ENCODE peak calls at places on chromosomes 6 and 20, in six cellular contexts. G is SJCRH30; D is hepatocyte; V is GM23338; S is CD8-positive, alpha-beta memory T cell; Q is lung. K is an unnamed sample.

GRCh38 chr6:118387921-118388701 is 160.0 kb upstream of the PLN start:
- DNase-seq in S (no peak), D (no peak), G (peak), V (no peak), Q (no peak), K (no peak)

GRCh38 chr6:22827760-22828159 is 258.4 kb downstream of the HDGFL1 start:
- DNase-seq in G (no peak), Q (no peak), V (no peak), S (no peak), D (peak), K (no peak)

GRCh38 chr6:44043479-44044153 is 83.6 kb downstream of the MRPL14 start:
- DNase-seq in G (peak), S (no peak), Q (no peak), V (peak), D (no peak), K (no peak)

GRCh38 chr6:62283828-62284411 is 2.1 kb downstream of the KHDRBS2 start:
- DNase-seq in V (peak), Q (no peak), D (peak), S (no peak), G (no peak), K (no peak)

GRCh38 chr20:35216541-35216940 is 9.9 kb upstream of the MMP24 start:
- DNase-seq in Q (no peak), V (no peak), D (no peak), S (no peak), G (no peak), K (no peak)

GRCh38 chr6:48782230-48782629 is 671.2 kb upstream of the PTCHD4 start:
- DNase-seq in V (no peak), G (no peak), S (no peak), D (no peak), Q (no peak), K (no peak)

GRCh38 chr6:117263353-117263927 is 1.9 kb upstream of the VGLL2 start:
- DNase-seq in G (no peak), Q (no peak), D (no peak), S (no peak), V (no peak), K (no peak)

GRCh38 chr20:50346372-50347347 is 156.0 kb downstream of the CEBPB start:
- DNase-seq in S (no peak), D (peak), Q (peak), V (no peak), G (peak), K (peak)

GRCh38 chr6:132365319-132365907 is 35.9 kb downstream of the MOXD1 start:
- DNase-seq in Q (no peak), S (no peak), V (peak), G (peak), D (no peak), K (no peak)

GRCh38 chr20:3082306-3082951 is 2.1 kb downstream of the AVP start:
- DNase-seq in D (peak), Q (no peak), G (no peak), S (no peak), V (peak), K (no peak)

GRCh38 chr20:54140927-54141566 is 32.7 kb downstream of the CYP24A1 start:
- DNase-seq in D (no peak), S (no peak), G (no peak), Q (no peak), V (no peak), K (no peak)

GRCh38 chr6:150992682-150993081 is 127.2 kb downstream of the MTHFD1L start:
- DNase-seq in Q (no peak), G (no peak), D (no peak), V (peak), S (no peak), K (no peak)

GRCh38 chr6:21048047-21048446 is 513.8 kb downstream of the CDKAL1 start:
- DNase-seq in S (no peak), G (no peak), D (no peak), V (no peak), Q (no peak), K (no peak)

GRCh38 chr6:111524735-111525134 is 41.7 kb upstream of the REV3L start:
- DNase-seq in V (no peak), G (no peak), D (no peak), Q (no peak), S (no peak), K (no peak)

GRCh38 chr6:170222498-170223471 is 68.1 kb downstream of the DLL1 start:
- DNase-seq in G (no peak), S (no peak), V (no peak), Q (no peak), D (no peak), K (no peak)

GRCh38 chr20:8432435-8433148 is 300.5 kb downstream of the PLCB1 start:
- DNase-seq in Q (no peak), V (peak), G (no peak), S (no peak), D (no peak), K (no peak)

GRCh38 chr20:50248104-50248631 is 57.5 kb downstream of the CEBPB start:
- DNase-seq in G (no peak), Q (no peak), S (no peak), V (no peak), D (no peak), K (no peak)

GRCh38 chr20:53202781-53203180 is 230.6 kb downstream of the TSHZ2 start:
- DNase-seq in V (no peak), S (no peak), D (no peak), G (no peak), Q (no peak), K (no peak)

GRCh38 chr6:74534485-74535211 is 671.2 kb downstream of the COL12A1 start:
- DNase-seq in S (no peak), V (no peak), G (no peak), Q (no peak), D (peak), K (no peak)

GRCh38 chr6:33820243-33820642 is 16.4 kb upstream of the MLN start:
- DNase-seq in Q (no peak), D (no peak), V (no peak), S (no peak), G (no peak), K (no peak)

GRCh38 chr20:12409501-12409900 is 491.8 kb downstream of the BTBD3 start:
- DNase-seq in V (no peak), S (no peak), D (no peak), Q (no peak), G (no peak), K (no peak)

GRCh38 chr6:124512431-124512830 is 449.8 kb upstream of the RNF217 start:
- DNase-seq in D (no peak), Q (no peak), G (no peak), V (no peak), S (no peak), K (no peak)

GRCh38 chr20:6976535-6976934 is 209.0 kb downstream of the BMP2 start:
- DNase-seq in V (no peak), S (no peak), D (no peak), G (no peak), Q (no peak), K (no peak)

GRCh38 chr6:12962995-12963394 is 246.4 kb downstream of the PHACTR1 start:
- DNase-seq in V (no peak), G (no peak), Q (no peak), S (no peak), D (no peak), K (no peak)

GRCh38 chr6:157679605-157680580 is 143.2 kb upstream of the SNX9 start:
- DNase-seq in V (no peak), G (peak), S (no peak), Q (no peak), D (no peak), K (no peak)

GRCh38 chr6:124661231-124661630 is 301.0 kb upstream of the RNF217 start:
- DNase-seq in G (no peak), S (no peak), Q (no peak), V (peak), D (no peak), K (no peak)

GRCh38 chr6:4049246-4049645 is 29.7 kb downstream of the FAM217A start:
- DNase-seq in G (no peak), S (no peak), D (no peak), V (no peak), Q (no peak), K (no peak)

GRCh38 chr6:134544737-134545136 is 226.8 kb upstream of the SGK1 start:
- DNase-seq in G (no peak), Q (no peak), V (no peak), S (no peak), D (no peak), K (no peak)

GRCh38 chr20:33969563-33969962 is 24.1 kb upstream of the RALY start:
- DNase-seq in Q (no peak), D (no peak), G (no peak), S (no peak), V (no peak), K (no peak)

GRCh38 chr20:48652961-48653705 is 174.7 kb downstream of the PREX1 start:
- DNase-seq in Q (no peak), S (no peak), V (no peak), G (no peak), D (no peak), K (no peak)

GRCh38 chr20:24768226-24768625 is 180.8 kb upstream of the CST7 start:
- DNase-seq in D (peak), G (peak), Q (no peak), V (no peak), S (no peak), K (no peak)

GRCh38 chr6:65707134-65707826 is at the start of gene EYS:
- DNase-seq in Q (no peak), D (no peak), V (peak), G (no peak), S (no peak), K (no peak)

GRCh38 chr20:33463332-33464101 is 20.0 kb upstream of the SNTA1 start:
- DNase-seq in V (no peak), Q (no peak), G (no peak), S (no peak), D (no peak), K (no peak)

GRCh38 chr20:43731469-43731868 is 4.7 kb upstream of the GTSF1L start:
- DNase-seq in Q (no peak), S (no peak), G (no peak), V (no peak), D (no peak), K (no peak)

GRCh38 chr20:19265646-19266374 is 53.4 kb downstream of the SLC24A3 start:
- DNase-seq in V (peak), S (no peak), D (no peak), G (no peak), Q (no peak), K (no peak)

GRCh38 chr6:42138630-42139619 is 3.5 kb downstream of the C6orf132 start:
- DNase-seq in G (no peak), V (peak), Q (no peak), S (no peak), D (no peak), K (no peak)

GRCh38 chr6:38350220-38350619 is 289.5 kb downstream of the BTBD9 start:
- DNase-seq in S (no peak), V (no peak), G (no peak), D (no peak), Q (no peak), K (no peak)
- H3K27ac ChIP-seq in S (no peak), V (no peak), G (no peak), D (peak), Q (no peak), K (peak)

GRCh38 chr6:163201855-163202254 is 212.7 kb upstream of the QKI start:
- DNase-seq in D (no peak), Q (no peak), S (no peak), G (no peak), V (no peak), K (peak)

GRCh38 chr6:163198396-163198795 is 216.1 kb upstream of the QKI start:
- DNase-seq in V (no peak), Q (no peak), D (no peak), S (no peak), G (no peak), K (peak)

GRCh38 chr6:163199371-163199770 is 215.1 kb upstream of the QKI start:
- DNase-seq in S (no peak), G (no peak), Q (no peak), D (no peak), V (no peak), K (peak)

GRCh38 chr6:163197839-163198238 is 216.7 kb upstream of the QKI start:
- DNase-seq in G (no peak), Q (no peak), V (no peak), S (no peak), D (no peak), K (no peak)

DNA sequence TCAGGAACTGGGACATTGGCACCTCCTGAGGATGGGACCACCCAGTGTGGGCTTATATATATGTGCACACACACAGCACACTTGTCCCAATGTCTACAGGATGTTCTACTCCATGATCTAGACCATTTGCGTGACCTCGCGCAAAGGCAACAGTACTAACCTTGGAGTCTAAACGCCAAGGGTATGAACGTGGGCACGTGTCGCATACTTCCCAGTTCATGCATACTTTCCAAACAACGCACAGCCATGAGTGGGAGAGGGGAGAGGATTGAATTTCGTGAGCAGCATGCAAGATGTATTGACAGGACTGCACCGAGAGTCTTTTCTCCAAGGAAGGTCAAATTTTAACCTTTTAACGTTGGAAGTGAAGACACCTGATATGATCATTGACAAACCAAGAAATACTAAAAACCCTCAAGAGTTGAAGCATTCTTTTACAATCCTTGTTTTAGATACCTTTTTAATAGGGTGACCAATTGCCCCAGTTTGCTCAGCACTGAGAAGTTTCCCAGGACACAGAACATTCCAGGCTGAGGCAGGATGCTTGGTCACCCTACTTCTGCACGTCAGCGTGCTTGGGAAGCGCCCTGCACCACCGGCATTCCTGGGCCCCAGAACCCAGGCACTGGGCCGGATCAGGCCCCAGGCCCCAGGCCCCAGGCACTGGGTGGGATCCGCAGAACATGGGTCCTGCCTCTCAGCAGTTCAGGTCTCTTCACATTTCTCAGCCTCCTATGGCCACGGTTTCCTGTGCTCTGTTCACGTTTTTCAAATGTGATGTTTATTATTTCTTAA is 214.0 kb upstream of the QKI start:
- DNase-seq in S (no peak), D (no peak), Q (no peak), G (no peak), V (no peak), K (peak)
- H3K27ac ChIP-seq in S (no peak), D (no peak), Q (no peak), G (no peak), V (no peak), K (no peak)

DNA sequence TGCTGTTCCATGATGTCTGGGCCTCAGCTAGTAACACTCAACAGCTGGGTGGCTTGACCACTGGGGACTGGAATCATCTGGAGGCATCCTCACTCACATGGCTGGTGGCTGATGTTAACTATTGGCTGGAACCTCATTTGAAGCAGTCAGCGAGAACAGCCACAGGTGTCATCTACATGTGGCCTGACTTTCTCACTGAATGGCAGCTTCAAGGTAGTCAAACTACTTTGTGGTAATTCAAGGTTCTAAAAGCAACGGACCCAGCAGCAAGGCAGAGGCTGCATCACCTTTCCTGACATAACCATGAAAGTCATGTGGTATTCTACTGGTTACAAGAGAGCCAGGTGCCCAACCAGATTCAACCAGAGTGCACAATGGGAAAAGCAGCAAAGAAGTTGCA is 115.9 kb upstream of the DST start:
- DNase-seq in S (no peak), D (no peak), G (no peak), V (no peak), Q (no peak), K (no peak)
- H3K27ac ChIP-seq in S (no peak), D (peak), G (no peak), V (no peak), Q (no peak), K (no peak)

DNA sequence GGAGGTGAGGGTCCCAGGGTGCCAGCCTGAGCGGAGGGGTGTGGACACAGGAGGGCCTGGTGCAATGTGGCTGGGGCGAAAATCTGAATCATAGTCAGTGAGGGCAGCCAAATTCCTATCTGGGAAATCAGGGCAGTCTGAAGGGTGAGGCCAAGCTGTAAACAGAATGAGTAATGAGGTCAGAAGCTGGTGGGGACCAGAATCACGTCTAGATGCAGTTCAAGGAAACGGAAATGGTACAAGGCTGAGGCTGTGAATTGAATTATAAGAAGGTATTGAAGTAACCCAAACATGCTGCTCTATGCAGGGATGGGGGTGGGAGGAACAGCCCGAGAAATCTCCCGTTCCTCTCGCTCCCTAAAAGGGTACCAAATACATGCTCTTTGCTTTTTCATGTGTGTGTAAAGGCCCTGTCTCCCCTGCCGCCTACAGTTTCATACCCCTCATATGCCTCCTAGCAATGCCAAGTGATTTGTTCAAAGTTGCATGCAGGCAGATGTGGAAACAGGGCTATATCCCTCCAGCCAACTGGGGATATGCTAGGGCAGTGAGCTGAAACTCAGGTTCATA is 35.2 kb upstream of the PIM1 start:
- DNase-seq in D (peak), Q (peak), S (peak), V (no peak), G (peak), K (no peak)
- H3K27ac ChIP-seq in D (peak), Q (no peak), S (peak), V (peak), G (peak), K (peak)

DNA sequence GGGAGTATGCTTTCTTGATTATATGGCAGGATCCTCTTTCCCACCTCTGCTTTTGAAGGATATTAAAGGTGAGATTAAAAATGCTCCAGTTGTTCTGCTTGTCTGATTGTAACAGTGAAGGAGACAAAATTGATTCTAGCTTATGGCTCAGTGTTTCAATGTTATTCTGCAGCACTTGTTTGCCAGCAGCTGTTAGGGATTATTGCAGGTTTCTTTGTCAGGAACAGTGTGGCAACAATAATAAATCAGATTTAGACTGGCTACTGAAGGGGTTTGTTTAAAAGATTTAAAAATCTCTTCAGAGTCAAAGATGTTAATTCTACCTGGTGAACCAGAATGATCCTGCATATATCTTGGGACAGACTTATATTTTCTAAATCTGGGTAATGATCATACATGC is 126.9 kb downstream of the LAMA2 start:
- DNase-seq in G (peak), Q (no peak), V (no peak), S (no peak), D (no peak), K (no peak)
- H3K27ac ChIP-seq in G (peak), Q (no peak), V (no peak), S (no peak), D (no peak), K (no peak)

GRCh38 chr20:45011108-45011526 is 44.8 kb downstream of the STK4 start:
- DNase-seq in V (peak), S (peak), G (peak), D (peak), Q (peak), K (no peak)
- H3K27ac ChIP-seq in V (no peak), S (no peak), G (no peak), D (no peak), Q (no peak), K (no peak)

GRCh38 chr6:16319813-16320532 is 81.6 kb downstream of the GMPR start:
- DNase-seq in V (no peak), G (peak), D (peak), S (peak), Q (peak), K (no peak)

GRCh38 chr6:16321341-16321710 is 82.9 kb downstream of the GMPR start:
- DNase-seq in Q (no peak), D (no peak), V (no peak), G (no peak), S (no peak), K (no peak)

GRCh38 chr6:16320533-16321340 is 82.3 kb downstream of the GMPR start:
- DNase-seq in G (peak), V (no peak), S (no peak), Q (no peak), D (peak), K (no peak)

GRCh38 chr6:16322666-16323312 is 84.4 kb downstream of the GMPR start:
- DNase-seq in D (peak), G (peak), V (peak), S (peak), Q (peak), K (no peak)

DNA sequence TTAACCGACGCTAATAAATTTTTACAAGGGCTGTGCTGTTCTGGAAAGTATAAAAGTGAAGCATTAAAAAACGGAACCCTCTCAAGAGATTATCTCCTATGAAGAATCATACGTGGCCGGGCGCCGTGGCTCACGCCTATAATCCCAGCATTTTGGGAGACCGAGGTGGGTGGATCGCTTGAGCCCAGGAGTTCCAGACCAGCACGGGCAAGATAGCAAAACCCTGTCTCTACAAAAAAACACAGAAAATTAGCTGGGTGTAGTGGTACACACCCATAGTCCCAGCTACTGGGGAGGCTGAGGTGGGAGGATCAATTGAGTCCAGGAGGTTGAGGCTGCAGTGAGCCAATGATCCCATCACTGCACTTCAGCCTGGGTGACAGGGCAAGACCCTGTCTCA is 83.4 kb downstream of the GMPR start:
- DNase-seq in G (no peak), D (no peak), V (no peak), Q (no peak), S (no peak), K (no peak)
- H3K27ac ChIP-seq in G (no peak), D (no peak), V (no peak), Q (peak), S (peak), K (no peak)

GRCh38 chr20:10637563-10637962 is 36.2 kb downstream of the JAG1 start:
- DNase-seq in Q (no peak), S (no peak), G (no peak), V (peak), D (no peak), K (no peak)
- H3K27ac ChIP-seq in Q (peak), S (no peak), G (no peak), V (peak), D (peak), K (peak)